ENCODE peak calls at places on chromosome 14, in ten cellular contexts. I, E, D, V, L, B, W, X, A and G are unnamed samples.

GRCh38 chr14:95547626-95548327 is 12.9 kb downstream of the GLRX5 start:
- DNase-seq in I (no peak), E (peak; percentile 78), D (no peak), V (peak; percentile 92), L (no peak), B (no peak), W (no peak), X (no peak), A (no peak), G (no peak)

GRCh38 chr14:26163761-26164160 is 434.1 kb downstream of the NOVA1 start:
- DNase-seq in I (no peak), E (peak; percentile 56), D (peak; percentile 69), V (peak; percentile 52), L (no peak), B (no peak), W (no peak), X (no peak), A (no peak), G (no peak)

GRCh38 chr14:104557086-104557485 is 22.5 kb upstream of the C14orf180 start:
- DNase-seq in I (peak; percentile 3), E (no peak), D (no peak), V (no peak), L (peak; percentile 23), B (no peak), W (no peak), X (no peak), A (peak; percentile 15), G (no peak)

GRCh38 chr14:72341686-72342085 is 409.5 kb downstream of the RGS6 start:
- DNase-seq in I (no peak), E (no peak), D (no peak), V (no peak), L (no peak), B (no peak), W (no peak), X (no peak), A (no peak), G (no peak)

GRCh38 chr14:60652674-60653387 is 3.6 kb upstream of the SIX1 start:
- DNase-seq in I (no peak), E (no peak), D (no peak), V (no peak), L (no peak), B (no peak), W (no peak), X (peak; percentile 36), A (no peak), G (no peak)

GRCh38 chr14:93765032-93765626 is 23.2 kb downstream of the PRIMA1 start:
- DNase-seq in I (no peak), E (no peak), D (no peak), V (no peak), L (no peak), B (no peak), W (no peak), X (no peak), A (no peak), G (no peak)

GRCh38 chr14:35234007-35234406 is 58.2 kb upstream of the PSMA6 start:
- DNase-seq in I (no peak), E (peak; percentile 41), D (peak; percentile 25), V (no peak), L (no peak), B (no peak), W (no peak), X (no peak), A (no peak), G (no peak)

GRCh38 chr14:100898935-100899840 is 4.3 kb downstream of the RTL1 start:
- DNase-seq in I (peak; percentile 25), E (no peak), D (peak; percentile 51), V (no peak), L (peak; percentile 21), B (no peak), W (peak; percentile 24), X (peak; percentile 51), A (no peak), G (no peak)

GRCh38 chr14:99990268-99991170 is 74.7 kb upstream of the EVL start:
- DNase-seq in I (no peak), E (peak; percentile 27), D (no peak), V (no peak), L (no peak), B (no peak), W (no peak), X (no peak), A (no peak), G (no peak)

GRCh38 chr14:99651953-99652746 is 7.2 kb downstream of the HHIPL1 start:
- DNase-seq in I (no peak), E (no peak), D (no peak), V (no peak), L (no peak), B (no peak), W (no peak), X (no peak), A (no peak), G (no peak)

GRCh38 chr14:102035914-102036313 is 50.9 kb downstream of the HSP90AA1 start:
- DNase-seq in I (no peak), E (no peak), D (peak; percentile 77), V (no peak), L (no peak), B (no peak), W (no peak), X (no peak), A (no peak), G (no peak)

GRCh38 chr14:83433618-83434017 is 1900.0 kb upstream of the SEL1L start:
- DNase-seq in I (no peak), E (peak; percentile 2), D (no peak), V (no peak), L (no peak), B (no peak), W (no peak), X (no peak), A (no peak), G (no peak)

GRCh38 chr14:106733771-106734170 is 1207.4 kb downstream of the TMEM121 start:
- DNase-seq in I (no peak), E (no peak), D (no peak), V (no peak), L (no peak), B (no peak), W (no peak), X (no peak), A (no peak), G (no peak)

GRCh38 chr14:106737025-106737424 is 1210.6 kb downstream of the TMEM121 start:
- DNase-seq in I (no peak), E (no peak), D (no peak), V (no peak), L (no peak), B (no peak), W (no peak), X (no peak), A (no peak), G (no peak)

GRCh38 chr14:106738075-106738474 is 1211.7 kb downstream of the TMEM121 start:
- DNase-seq in I (no peak), E (no peak), D (no peak), V (no peak), L (no peak), B (no peak), W (no peak), X (no peak), A (no peak), G (no peak)
- TF ChIP-seq CTCF in I (peak; percentile 32), E (no peak), D (no peak), V (no peak), L (no peak), B (no peak), W (no peak), X (no peak), A (no peak), G (no peak)

GRCh38 chr14:20823859-20824258 is 21.2 kb upstream of the RNASE1 start:
- DNase-seq in I (no peak), E (no peak), D (no peak), V (no peak), L (no peak), B (no peak), W (no peak), X (no peak), A (no peak), G (no peak)
- H3K4me3 ChIP-seq in I (no peak overlapping the region), E (no peak overlapping the region), D (no peak overlapping the region), V (no peak overlapping the region), L (no peak overlapping the region), B (no peak overlapping the region), W (no peak overlapping the region), X (no peak overlapping the region), A (no peak overlapping the region), G (no peak overlapping the region)

GRCh38 chr14:92683041-92683440 is 65.4 kb downstream of the LGMN start:
- DNase-seq in I (no peak), E (no peak), D (no peak), V (no peak), L (no peak), B (no peak), W (no peak), X (no peak), A (no peak), G (no peak)

GRCh38 chr14:92678766-92679165 is 69.7 kb downstream of the LGMN start:
- DNase-seq in I (no peak), E (no peak), D (no peak), V (no peak), L (no peak), B (no peak), W (no peak), X (no peak), A (no peak), G (no peak)

GRCh38 chr14:92679246-92679645 is 69.2 kb downstream of the LGMN start:
- DNase-seq in I (no peak), E (no peak), D (no peak), V (no peak), L (no peak), B (no peak), W (no peak), X (no peak), A (no peak), G (no peak)

GRCh38 chr14:92677955-92678354 is 70.5 kb downstream of the LGMN start:
- DNase-seq in I (no peak), E (no peak), D (no peak), V (no peak), L (no peak), B (no peak), W (no peak), X (no peak), A (no peak), G (no peak)

GRCh38 chr14:92680781-92681650 is 67.4 kb downstream of the LGMN start:
- DNase-seq in I (peak; percentile 63), E (peak; percentile 77), D (peak; percentile 81), V (no peak), L (peak; percentile 84), B (no peak), W (peak; percentile 67), X (peak; percentile 79), A (peak; percentile 79), G (no peak)
- TF ChIP-seq CTCF in I (peak; percentile 91), E (peak; percentile 97), D (peak; percentile 90), V (peak; percentile 98), L (peak; percentile 96), B (peak; percentile 96), W (peak; percentile 95), X (peak; percentile 90), A (peak; percentile 89), G (peak; percentile 90)

DNA sequence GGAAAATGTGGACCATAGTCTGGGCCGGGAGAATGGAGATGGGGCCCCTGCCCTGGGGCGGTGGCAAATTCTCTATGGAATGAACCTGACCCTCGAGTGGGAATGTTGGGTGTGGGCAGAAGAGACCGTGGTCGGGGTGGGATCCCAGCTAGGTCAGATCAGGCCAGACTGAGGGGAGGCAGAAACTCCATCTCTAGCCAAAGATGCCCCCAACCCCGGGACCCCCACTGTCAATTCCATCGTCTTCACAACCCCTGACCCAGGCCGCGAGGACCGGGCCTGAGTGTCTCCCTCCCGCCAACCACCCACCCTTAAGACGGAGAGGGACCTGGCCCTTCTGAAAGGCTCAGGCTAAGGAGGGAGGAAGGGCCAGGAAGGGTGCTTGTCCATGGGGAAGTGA is 733 bp downstream of the PLEKHD1 start:
- DNase-seq in I (no peak), E (no peak), D (no peak), V (no peak), L (no peak), B (no peak), W (no peak), X (no peak), A (no peak), G (no peak)
- H3K4me3 ChIP-seq in I (no peak overlapping the region), E (no peak overlapping the region), D (no peak overlapping the region), V (no peak overlapping the region), L (peak overlapping the region; percentile 56), B (no peak overlapping the region), W (no peak overlapping the region), X (no peak overlapping the region), A (no peak overlapping the region), G (no peak overlapping the region)